ENCODE peak calls at places on chromosome 1, in seven cellular contexts. A is transverse colon, Y is GM23338, P is GM12891, J is HL-60, O is GM12892, M is suprapubic skin. H is an unnamed sample.

GRCh38 chr1:53585116-53585515 is 125.9 kb downstream of the DMRTB1 start:
- DNase-seq in J (no peak), P (no peak), A (peak; percentile 21), Y (no peak), M (peak; percentile 32), O (no peak), H (no peak)

GRCh38 chr1:198206292-198206691 is 49.5 kb downstream of the NEK7 start:
- DNase-seq in P (no peak), Y (no peak), M (no peak), J (no peak), O (no peak), A (no peak), H (no peak)

GRCh38 chr1:214935258-214935657 is 147.3 kb upstream of the KCNK2 start:
- DNase-seq in O (no peak), J (no peak), M (no peak), Y (no peak), P (no peak), A (no peak), H (no peak)

GRCh38 chr1:27026621-27027574 is 14.2 kb upstream of the TENT5B start:
- DNase-seq in A (peak; percentile 30), Y (peak; percentile 94), J (no peak), O (no peak), M (no peak), P (no peak), H (peak; percentile 42)

GRCh38 chr1:2093055-2093454 is 42.8 kb downstream of the PRKCZ start:
- DNase-seq in M (no peak), J (no peak), O (no peak), Y (no peak), P (no peak), A (no peak), H (no peak)

GRCh38 chr1:86822463-86822862 is 91.5 kb downstream of the SELENOF start:
- DNase-seq in P (no peak), A (no peak), Y (no peak), O (no peak), J (peak; percentile 56), M (no peak), H (no peak)

GRCh38 chr1:9135145-9135836 is 6.4 kb upstream of the GPR157 start:
- DNase-seq in P (no peak), Y (no peak), J (peak; percentile 74), O (no peak), M (no peak), A (no peak), H (no peak)

GRCh38 chr1:108046021-108046420 is 81.0 kb upstream of the VAV3 start:
- DNase-seq in O (no peak), A (no peak), M (no peak), J (no peak), Y (no peak), P (no peak), H (no peak)

GRCh38 chr1:36248250-36248894 is 24.1 kb downstream of the THRAP3 start:
- DNase-seq in M (no peak), Y (no peak), P (no peak), O (no peak), A (peak; percentile 53), J (peak; percentile 82), H (no peak)

GRCh38 chr1:89363638-89364536 is at the start of gene GBP6:
- DNase-seq in A (no peak), Y (peak; percentile 38), J (no peak), M (no peak), O (no peak), P (no peak), H (no peak)

GRCh38 chr1:107877092-107877491 is 87.9 kb downstream of the VAV3 start:
- DNase-seq in O (no peak), A (no peak), P (no peak), M (no peak), Y (no peak), J (peak; percentile 65), H (peak; percentile 87)

GRCh38 chr1:65059930-65060538 is 88.0 kb upstream of the AK4 start:
- DNase-seq in A (no peak), O (no peak), M (no peak), P (no peak), J (no peak), Y (peak; percentile 48), H (no peak)

GRCh38 chr1:160219062-160219929 is 14.1 kb downstream of the PEA15 start:
- DNase-seq in M (no peak), O (no peak), A (peak; percentile 52), P (no peak), Y (peak; percentile 86), J (no peak), H (no peak)

GRCh38 chr1:172537366-172537765 is 4.4 kb downstream of the SUCO start:
- DNase-seq in O (no peak), A (no peak), M (no peak), Y (no peak), P (no peak), J (no peak), H (no peak)

GRCh38 chr1:1577367-1578011 is 2.8 kb upstream of the SSU72 start:
- DNase-seq in M (no peak), O (no peak), J (no peak), A (peak; percentile 25), Y (no peak), P (no peak), H (no peak)

GRCh38 chr1:151313501-151313900 is 13.7 kb downstream of the PI4KB start:
- DNase-seq in Y (no peak), A (no peak), O (no peak), P (no peak), J (no peak), M (no peak), H (no peak)

GRCh38 chr1:109256971-109257681 is 7.8 kb downstream of the CELSR2 start:
- DNase-seq in O (no peak), P (no peak), Y (no peak), A (no peak), M (no peak), J (no peak), H (no peak)

GRCh38 chr1:42145190-42145716 is 8.0 kb upstream of the GUCA2B start:
- DNase-seq in Y (no peak), P (no peak), O (no peak), J (peak; percentile 61), M (no peak), A (no peak), H (no peak)

DNA sequence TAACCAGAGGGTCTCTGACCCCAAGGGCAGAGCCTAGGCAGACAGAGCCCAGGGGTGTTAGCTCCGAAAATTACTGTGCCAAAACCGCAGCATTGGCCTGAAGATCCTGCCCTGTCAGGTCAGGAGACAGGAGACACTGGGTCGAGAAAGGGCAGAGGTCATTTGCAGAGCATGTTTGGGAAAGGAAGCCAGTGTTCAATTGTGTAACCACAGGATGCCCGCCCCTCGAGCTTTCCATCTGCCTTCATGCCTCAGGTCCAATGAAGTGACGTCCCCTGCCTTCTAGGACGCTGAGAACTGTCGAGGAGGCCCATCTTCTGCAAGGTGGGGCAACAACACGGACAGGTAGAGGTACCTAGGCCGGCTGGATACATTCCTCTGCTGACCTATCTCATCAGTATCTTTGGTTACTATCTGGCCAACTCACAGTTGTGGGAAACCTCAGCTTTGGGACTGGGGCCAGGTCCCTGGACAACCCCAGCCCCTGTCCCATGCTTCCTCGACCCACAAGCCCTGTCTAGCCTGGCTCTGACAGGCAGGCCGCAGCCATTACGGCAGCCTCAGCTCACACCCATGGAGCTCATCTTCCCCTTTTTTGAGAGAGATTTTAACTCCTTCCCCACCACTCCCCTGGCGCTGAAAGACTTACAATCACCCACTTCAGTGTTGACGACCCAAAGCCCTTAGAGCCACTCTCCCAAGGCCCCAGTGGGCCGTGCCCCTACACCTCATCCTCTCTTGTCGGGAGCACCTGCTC is 1.3 kb downstream of the ARL8A start:
- DNase-seq in P (no peak), Y (no peak), O (no peak), J (peak; percentile 81), A (peak; percentile 34), M (no peak), H (no peak)
- TF ChIP-seq POLR2AphosphoS5 in P (no peak), Y (no peak), O (no peak), J (no peak), A (no peak), M (no peak), H (no peak)

DNA sequence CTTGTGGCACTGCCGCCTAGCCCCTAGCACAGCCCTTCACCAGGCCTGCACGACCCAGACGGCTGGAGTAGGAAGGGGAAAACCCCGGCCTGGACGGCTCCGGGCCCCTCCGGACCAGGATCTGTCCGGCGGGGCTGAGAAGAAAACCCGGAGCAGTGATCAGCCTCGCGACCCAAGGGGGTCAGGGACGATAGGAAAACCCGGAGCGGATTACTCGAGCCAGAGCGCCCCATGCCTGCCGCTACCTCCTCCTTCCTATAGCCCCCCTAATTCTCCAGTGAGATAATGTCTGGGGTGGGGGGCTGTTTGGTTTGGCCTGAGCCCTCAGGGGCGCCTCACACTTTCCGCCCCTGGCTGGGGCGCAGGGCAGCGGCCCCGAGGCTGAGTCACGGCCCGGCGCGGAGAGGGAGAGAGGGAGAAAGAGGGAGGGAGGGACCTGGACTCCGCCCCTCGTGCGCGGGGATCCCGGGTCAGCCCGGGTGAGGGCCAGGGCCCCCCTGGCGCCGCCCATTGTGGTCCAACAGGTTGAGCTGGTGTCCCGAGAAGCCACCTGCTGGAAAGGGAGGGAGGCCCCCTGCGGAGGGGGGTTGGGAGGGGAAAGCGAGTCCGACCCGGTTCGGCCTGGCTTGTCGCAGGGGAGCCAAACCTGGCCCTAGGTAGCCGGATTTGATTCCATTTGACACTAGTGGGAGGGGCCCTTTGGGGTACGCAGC is 1.7 kb upstream of the ZBTB7B start:
- DNase-seq in M (peak; percentile 96), A (peak; percentile 97), O (peak; percentile 85), Y (peak; percentile 98), P (peak; percentile 84), J (peak; percentile 92), H (no peak)
- TF ChIP-seq POLR2AphosphoS5 in M (peak; percentile 78), A (peak; percentile 91), O (no peak), Y (peak; percentile 55), P (no peak), J (no peak), H (no peak)

GRCh38 chr1:229661022-229661877 is 35.2 kb downstream of the URB2 start:
- DNase-seq in J (peak; percentile 70), Y (peak; percentile 91), A (peak; percentile 85), M (peak; percentile 88), O (peak; percentile 57), P (peak; percentile 62), H (peak; percentile 12)
- TF ChIP-seq POLR2AphosphoS5 in J (no peak), Y (no peak), A (no peak), M (no peak), O (no peak), P (no peak), H (no peak)

DNA sequence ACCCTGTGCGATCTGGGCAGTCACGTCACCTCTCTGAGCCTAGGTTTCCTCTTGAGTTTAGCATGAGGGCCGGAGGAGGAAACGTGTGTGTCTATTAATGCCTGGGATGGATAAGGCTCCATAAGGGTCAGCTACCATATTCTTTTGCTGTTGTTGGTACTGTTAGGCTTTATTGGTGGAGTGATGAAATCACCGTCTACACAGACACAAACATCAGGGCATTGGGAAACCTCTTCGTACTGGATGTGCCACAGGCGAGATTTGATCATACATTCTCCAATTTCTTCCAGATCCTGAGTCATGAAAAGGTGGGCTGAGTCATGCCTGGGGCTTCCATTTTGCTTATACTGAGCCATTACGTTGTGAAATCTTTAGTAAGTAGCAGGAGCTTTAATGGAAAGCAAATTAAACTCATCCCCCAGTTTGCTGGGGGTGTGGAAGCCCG is 24.9 kb upstream of the GRHL3 start:
- DNase-seq in A (peak; percentile 37), J (no peak), Y (no peak), P (no peak), M (no peak), O (no peak), H (peak; percentile 88)
- TF ChIP-seq POLR2AphosphoS5 in A (peak; percentile 37), J (no peak), Y (no peak), P (no peak), M (peak; percentile 83), O (no peak), H (no peak)